ENCODE peak calls at places on chromosomes 12 and 14, in seven cellular contexts. H is ascending aorta; Z is cardiac muscle cell; U is astrocyte; B is CD8-positive, alpha-beta memory T cell; C is body of pancreas; Y is transverse colon. O is an unnamed sample. For H3K4me1, the result is how much of the 10 kb centered on the place peaks cover.

GRCh38 chr12:10673660-10674384 is at the start of gene STYK1:
- DNase-seq in H (peak), Z (peak), U (peak), B (peak), C (peak), Y (peak), O (no peak)

GRCh38 chr12:124551268-124552144 is 15.9 kb downstream of the NCOR2 start:
- DNase-seq in H (peak), Z (peak), U (no peak), B (no peak), C (no peak), Y (peak), O (no peak)

GRCh38 chr14:24692382-24693352 is 58.7 kb upstream of the GZMB start:
- DNase-seq in H (no peak), Z (no peak), U (no peak), B (peak), C (no peak), Y (no peak), O (no peak)

GRCh38 chr12:12985817-12986408 is 14.2 kb downstream of the HEBP1 start:
- DNase-seq in H (no peak), Z (peak), U (no peak), B (no peak), C (peak), Y (peak), O (no peak)

GRCh38 chr14:28088125-28088524 is 678.5 kb upstream of the FOXG1 start:
- DNase-seq in H (no peak), Z (no peak), U (no peak), B (no peak), C (no peak), Y (no peak), O (no peak)

GRCh38 chr12:83408168-83408567 is 721.5 kb downstream of the TMTC2 start:
- DNase-seq in H (no peak), Z (no peak), U (no peak), B (no peak), C (no peak), Y (no peak), O (no peak)

GRCh38 chr14:70086685-70087379 is 101.9 kb downstream of the SLC8A3 start:
- DNase-seq in H (no peak), Z (peak), U (peak), B (no peak), C (peak), Y (peak), O (no peak)

GRCh38 chr14:22070119-22070982 is 396.7 kb upstream of the OR4E1 start:
- DNase-seq in H (no peak), Z (peak), U (no peak), B (peak), C (no peak), Y (peak), O (no peak)

GRCh38 chr14:27242874-27243273 is 645.0 kb upstream of the NOVA1 start:
- DNase-seq in H (no peak), Z (no peak), U (no peak), B (no peak), C (no peak), Y (no peak), O (no peak)

GRCh38 chr14:72590577-72590976 is 303.3 kb downstream of the DPF3 start:
- DNase-seq in H (no peak), Z (no peak), U (no peak), B (no peak), C (no peak), Y (no peak), O (no peak)

GRCh38 chr12:42757735-42758134 is 168.2 kb upstream of the PRICKLE1 start:
- DNase-seq in H (no peak), Z (no peak), U (no peak), B (no peak), C (no peak), Y (no peak), O (no peak)

GRCh38 chr12:91326043-91327027 is 143.7 kb upstream of the DCN start:
- DNase-seq in H (peak), Z (peak), U (peak), B (peak), C (peak), Y (peak), O (peak)

GRCh38 chr12:97602315-97602714 is 139.7 kb downstream of the RMST start:
- DNase-seq in H (no peak), Z (no peak), U (no peak), B (no peak), C (no peak), Y (no peak), O (no peak)

GRCh38 chr14:85402546-85403162 is 127.3 kb upstream of the FLRT2 start:
- DNase-seq in H (no peak), Z (no peak), U (peak), B (no peak), C (no peak), Y (no peak), O (no peak)

GRCh38 chr12:38898001-38898684 is 7.2 kb downstream of the CPNE8 start:
- DNase-seq in H (no peak), Z (peak), U (no peak), B (no peak), C (no peak), Y (no peak), O (no peak)

GRCh38 chr12:56941299-56942017 is 7.2 kb upstream of the SDR9C7 start:
- DNase-seq in H (no peak), Z (no peak), U (peak), B (no peak), C (no peak), Y (no peak), O (no peak)

GRCh38 chr12:96906849-96907664 is at the start of gene NEDD1:
- DNase-seq in H (peak), Z (peak), U (peak), B (peak), C (peak), Y (peak), O (peak)

GRCh38 chr14:45787167-45787566 is 534.2 kb upstream of the MIS18BP1 start:
- DNase-seq in H (no peak), Z (no peak), U (no peak), B (no peak), C (no peak), Y (no peak), O (no peak)
- H3K27ac ChIP-seq in H (no peak), Z (no peak), U (no peak), B (no peak), C (no peak), Y (no peak), O (no peak)

GRCh38 chr14:89093083-89093482 is 268.6 kb downstream of the TTC8 start:
- DNase-seq in H (no peak), Z (no peak), U (no peak), B (no peak), C (no peak), Y (no peak), O (no peak)
- H3K4me1 ChIP-seq in H (under half), Z (under half), U (under half), B (under half), C (under half), Y (under half), O (under half)

GRCh38 chr12:52300796-52301691 is 9.7 kb upstream of the KRT81 start:
- DNase-seq in H (no peak), Z (peak), U (no peak), B (no peak), C (no peak), Y (no peak), O (no peak)
- H3K27ac ChIP-seq in H (no peak), Z (no peak), U (no peak), B (no peak), C (no peak), Y (no peak), O (no peak)

GRCh38 chr12:46401703-46402102 is 29.1 kb upstream of the SLC38A2 start:
- DNase-seq in H (peak), Z (peak), U (peak), B (no peak), C (peak), Y (peak), O (no peak)
- H3K4me1 ChIP-seq in H (under half), Z (under half), U (under half), B (under half), C (under half), Y (under half), O (under half)

GRCh38 chr14:36690301-36691020 is 28.8 kb downstream of the PAX9 start:
- DNase-seq in H (no peak), Z (no peak), U (no peak), B (no peak), C (no peak), Y (no peak), O (no peak)

GRCh38 chr14:36683083-36683724 is 21.5 kb downstream of the PAX9 start:
- DNase-seq in H (no peak), Z (no peak), U (no peak), B (no peak), C (no peak), Y (no peak), O (no peak)

DNA sequence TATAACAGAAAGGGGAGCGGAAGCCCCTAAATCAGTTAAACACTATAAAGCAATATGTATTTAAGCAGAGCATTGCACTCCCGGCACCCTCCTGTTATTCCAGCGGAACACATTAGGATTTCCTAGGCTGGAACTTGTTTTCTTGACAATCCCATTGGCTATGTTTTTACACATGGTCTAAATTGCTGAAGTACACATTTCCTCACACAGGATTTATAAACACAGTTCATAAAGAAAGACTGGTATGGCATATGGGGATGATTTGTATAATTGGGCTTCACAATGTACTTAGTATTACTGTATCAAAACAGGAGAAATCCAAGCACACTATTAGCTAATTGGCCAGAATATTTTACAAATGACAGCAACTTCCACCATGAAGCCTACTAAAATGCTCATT is 23.3 kb downstream of the PAX9 start:
- DNase-seq in H (no peak), Z (no peak), U (no peak), B (no peak), C (no peak), Y (no peak), O (no peak)
- H3K27ac ChIP-seq in H (no peak), Z (no peak), U (no peak), B (no peak), C (no peak), Y (no peak), O (no peak)

DNA sequence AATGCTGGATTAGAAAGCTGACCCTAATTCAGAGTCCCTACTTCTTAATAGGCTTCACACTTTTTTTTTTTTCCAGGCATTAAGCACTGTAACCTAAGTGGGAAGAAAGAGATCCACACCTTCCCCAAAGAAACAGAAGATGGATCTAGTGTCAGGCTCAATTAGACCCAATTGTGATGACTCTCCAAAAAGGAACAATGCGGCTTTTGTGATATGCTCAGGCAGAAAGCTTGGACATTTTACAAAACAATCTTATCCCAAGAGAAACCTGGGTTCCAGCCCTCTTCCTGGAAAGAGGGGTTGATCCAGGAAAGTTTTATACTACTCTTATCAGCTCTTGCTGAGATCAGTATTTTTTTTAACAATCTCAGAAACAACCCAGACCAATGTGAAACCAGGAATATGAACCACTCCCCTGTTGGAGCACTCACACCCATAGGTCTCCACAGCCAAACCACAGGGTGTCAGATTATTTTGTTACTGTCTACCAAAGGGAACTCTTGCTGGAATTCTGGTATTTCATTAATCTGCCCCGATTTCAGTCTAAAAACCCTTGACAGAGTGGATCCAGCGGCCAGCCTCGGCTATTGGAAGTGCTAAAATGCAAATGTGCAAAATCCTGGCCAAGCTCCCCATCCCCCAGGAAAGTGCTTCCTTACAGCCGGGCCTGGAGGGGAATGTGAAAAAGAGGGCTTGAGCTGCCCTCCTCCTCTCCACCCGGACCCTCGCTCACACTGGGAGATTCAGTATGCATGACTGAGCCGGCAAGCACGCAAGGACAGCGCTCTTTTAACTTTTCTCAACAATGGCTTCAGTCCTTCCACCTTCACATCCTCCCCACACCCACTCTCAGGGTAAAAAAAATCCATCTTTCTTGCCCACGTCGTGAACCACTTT is 4.0 kb downstream of the FBXL14 start:
- DNase-seq in H (no peak), Z (peak), U (peak), B (no peak), C (peak), Y (peak), O (no peak)
- H3K4me1 ChIP-seq in H (under half), Z (half or more), U (half or more), B (under half), C (half or more), Y (half or more), O (under half)

DNA sequence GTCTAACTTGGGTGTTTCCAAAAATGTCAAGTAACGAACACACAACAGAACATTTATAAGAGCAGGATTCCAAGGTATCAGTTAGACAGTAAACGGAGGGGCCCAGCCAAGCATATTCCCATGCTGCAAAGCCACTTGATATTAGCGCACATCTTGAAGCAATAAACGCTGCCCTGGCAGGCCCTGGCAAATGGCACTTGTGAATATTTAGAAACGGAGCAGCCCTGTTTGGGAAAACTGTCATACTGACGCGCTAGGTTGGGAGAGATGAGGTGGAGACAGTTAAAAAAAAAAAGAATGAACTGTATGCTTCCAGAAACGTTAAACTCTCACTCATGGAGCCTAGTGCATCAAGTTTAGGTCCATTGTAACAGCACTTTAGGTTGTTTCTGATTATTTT is 9.3 kb downstream of the DGLUCY start:
- DNase-seq in H (no peak), Z (no peak), U (no peak), B (no peak), C (no peak), Y (no peak), O (no peak)
- H3K27ac ChIP-seq in H (no peak), Z (peak), U (no peak), B (no peak), C (no peak), Y (peak), O (no peak)

GRCh38 chr14:99356031-99356430 is 84.0 kb upstream of the BCL11B start:
- DNase-seq in H (no peak), Z (no peak), U (no peak), B (no peak), C (no peak), Y (no peak), O (no peak)
- H3K4me1 ChIP-seq in H (under half), Z (under half), U (under half), B (under half), C (under half), Y (under half), O (under half)

DNA sequence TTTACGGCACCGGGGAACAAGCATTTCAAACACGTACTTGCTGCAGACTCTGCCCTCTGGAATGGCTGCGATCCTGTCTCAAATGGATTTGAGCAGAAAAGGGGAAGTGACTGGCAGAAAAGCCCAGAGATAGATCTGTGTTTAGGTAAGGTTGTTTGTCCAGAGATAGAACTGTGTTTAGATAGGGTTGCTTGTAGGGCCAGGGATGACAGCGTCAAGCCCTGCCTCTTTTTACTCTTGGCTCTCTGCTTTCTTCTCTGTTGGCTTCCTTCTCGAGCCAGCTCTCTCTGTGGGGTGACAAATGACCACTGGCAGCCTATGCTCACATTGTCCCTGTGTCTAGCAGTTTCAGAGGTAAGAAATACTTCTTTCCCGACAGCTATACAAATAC is 11.4 kb downstream of the DGLUCY start:
- DNase-seq in H (no peak), Z (no peak), U (no peak), B (no peak), C (no peak), Y (no peak), O (no peak)
- H3K27ac ChIP-seq in H (no peak), Z (no peak), U (no peak), B (no peak), C (no peak), Y (peak), O (no peak)

O was measured in thoracic aorta.